ENCODE peak calls at places on chromosomes 3 and 15, in seven cellular contexts. One of them, this sample, is unnamed.

GRCh38 chr3:139388961-139389551 is 391 bp downstream of the COPB2 start:
- DNase-seq in GM23248: peak
- DNase-seq in dorsolateral prefrontal cortex: peak
- DNase-seq in heart left ventricle: no peak
- DNase-seq in body of pancreas: no peak
- DNase-seq in cardiac muscle cell: peak
- DNase-seq in CD4-positive, alpha-beta memory T cell: peak
- DNase-seq in this sample: no peak

GRCh38 chr3:175404667-175405066 is 545.5 kb downstream of the NAALADL2 start:
- DNase-seq in CD4-positive, alpha-beta memory T cell: no peak
- DNase-seq in GM23248: no peak
- DNase-seq in heart left ventricle: no peak
- DNase-seq in dorsolateral prefrontal cortex: no peak
- DNase-seq in body of pancreas: no peak
- DNase-seq in cardiac muscle cell: peak
- DNase-seq in this sample: no peak

GRCh38 chr3:161266731-161267150 is 45.6 kb downstream of the NMD3 start:
- DNase-seq in body of pancreas: no peak
- DNase-seq in cardiac muscle cell: peak
- DNase-seq in heart left ventricle: no peak
- DNase-seq in GM23248: peak
- DNase-seq in dorsolateral prefrontal cortex: no peak
- DNase-seq in CD4-positive, alpha-beta memory T cell: no peak
- DNase-seq in this sample: no peak

GRCh38 chr15:91975241-91975978 is 121.9 kb downstream of the SLCO3A1 start:
- DNase-seq in GM23248: peak
- DNase-seq in dorsolateral prefrontal cortex: no peak
- DNase-seq in body of pancreas: no peak
- DNase-seq in cardiac muscle cell: no peak
- DNase-seq in CD4-positive, alpha-beta memory T cell: no peak
- DNase-seq in heart left ventricle: no peak
- DNase-seq in this sample: no peak

GRCh38 chr3:16059700-16060357 is 114.7 kb upstream of the GALNT15 start:
- DNase-seq in CD4-positive, alpha-beta memory T cell: no peak
- DNase-seq in heart left ventricle: no peak
- DNase-seq in cardiac muscle cell: no peak
- DNase-seq in dorsolateral prefrontal cortex: no peak
- DNase-seq in body of pancreas: no peak
- DNase-seq in GM23248: no peak
- DNase-seq in this sample: no peak

GRCh38 chr3:196537319-196537984 is 22.3 kb upstream of the SMCO1 start:
- DNase-seq in heart left ventricle: no peak
- DNase-seq in CD4-positive, alpha-beta memory T cell: peak
- DNase-seq in dorsolateral prefrontal cortex: no peak
- DNase-seq in GM23248: peak
- DNase-seq in body of pancreas: peak
- DNase-seq in cardiac muscle cell: no peak
- DNase-seq in this sample: no peak

GRCh38 chr3:5739299-5739935 is 551.9 kb downstream of the EDEM1 start:
- DNase-seq in heart left ventricle: no peak
- DNase-seq in CD4-positive, alpha-beta memory T cell: no peak
- DNase-seq in cardiac muscle cell: no peak
- DNase-seq in body of pancreas: no peak
- DNase-seq in dorsolateral prefrontal cortex: no peak
- DNase-seq in GM23248: no peak
- DNase-seq in this sample: no peak

GRCh38 chr3:119630562-119631329 is 29.6 kb downstream of the POPDC2 start:
- DNase-seq in heart left ventricle: no peak
- DNase-seq in GM23248: peak
- DNase-seq in cardiac muscle cell: peak
- DNase-seq in CD4-positive, alpha-beta memory T cell: no peak
- DNase-seq in dorsolateral prefrontal cortex: no peak
- DNase-seq in body of pancreas: peak
- DNase-seq in this sample: no peak

GRCh38 chr15:72306211-72306785 is 13.7 kb downstream of the CELF6 start:
- DNase-seq in cardiac muscle cell: peak
- DNase-seq in body of pancreas: peak
- DNase-seq in GM23248: peak
- DNase-seq in heart left ventricle: no peak
- DNase-seq in CD4-positive, alpha-beta memory T cell: peak
- DNase-seq in dorsolateral prefrontal cortex: peak
- DNase-seq in this sample: peak

GRCh38 chr15:61030451-61030850 is 198.7 kb downstream of the RORA start:
- DNase-seq in heart left ventricle: no peak
- DNase-seq in GM23248: peak
- DNase-seq in cardiac muscle cell: no peak
- DNase-seq in CD4-positive, alpha-beta memory T cell: no peak
- DNase-seq in dorsolateral prefrontal cortex: no peak
- DNase-seq in body of pancreas: no peak
- DNase-seq in this sample: no peak

GRCh38 chr3:30659270-30660127 is 53.1 kb downstream of the TGFBR2 start:
- DNase-seq in CD4-positive, alpha-beta memory T cell: no peak
- DNase-seq in body of pancreas: no peak
- DNase-seq in cardiac muscle cell: peak
- DNase-seq in GM23248: peak
- DNase-seq in dorsolateral prefrontal cortex: no peak
- DNase-seq in heart left ventricle: no peak
- DNase-seq in this sample: no peak

GRCh38 chr3:127456471-127457093 is 134.0 kb downstream of the TPRA1 start:
- DNase-seq in heart left ventricle: no peak
- DNase-seq in GM23248: peak
- DNase-seq in CD4-positive, alpha-beta memory T cell: no peak
- DNase-seq in cardiac muscle cell: peak
- DNase-seq in dorsolateral prefrontal cortex: peak
- DNase-seq in body of pancreas: peak
- DNase-seq in this sample: no peak

GRCh38 chr3:29585368-29585767 is 304.5 kb downstream of the RBMS3 start:
- DNase-seq in CD4-positive, alpha-beta memory T cell: no peak
- DNase-seq in dorsolateral prefrontal cortex: no peak
- DNase-seq in GM23248: no peak
- DNase-seq in cardiac muscle cell: no peak
- DNase-seq in body of pancreas: no peak
- DNase-seq in heart left ventricle: no peak
- DNase-seq in this sample: no peak

GRCh38 chr3:51681453-51681852 is 10.4 kb downstream of the TEX264 start:
- DNase-seq in CD4-positive, alpha-beta memory T cell: peak
- DNase-seq in GM23248: peak
- DNase-seq in dorsolateral prefrontal cortex: no peak
- DNase-seq in body of pancreas: peak
- DNase-seq in cardiac muscle cell: peak
- DNase-seq in heart left ventricle: no peak
- DNase-seq in this sample: peak

GRCh38 chr3:57164217-57164605 is 942 bp downstream of the IL17RD start:
- DNase-seq in dorsolateral prefrontal cortex: peak
- DNase-seq in CD4-positive, alpha-beta memory T cell: no peak
- DNase-seq in cardiac muscle cell: peak
- DNase-seq in GM23248: peak
- DNase-seq in heart left ventricle: peak
- DNase-seq in body of pancreas: no peak
- DNase-seq in this sample: peak

GRCh38 chr3:169241928-169242751 is 421.4 kb downstream of the MECOM start:
- DNase-seq in cardiac muscle cell: peak
- DNase-seq in dorsolateral prefrontal cortex: no peak
- DNase-seq in heart left ventricle: peak
- DNase-seq in body of pancreas: peak
- DNase-seq in GM23248: peak
- DNase-seq in CD4-positive, alpha-beta memory T cell: no peak
- DNase-seq in this sample: peak

GRCh38 chr3:24521306-24522154 is 26.9 kb upstream of the THRB start:
- DNase-seq in GM23248: peak
- DNase-seq in heart left ventricle: peak
- DNase-seq in CD4-positive, alpha-beta memory T cell: no peak
- DNase-seq in body of pancreas: peak
- DNase-seq in dorsolateral prefrontal cortex: peak
- DNase-seq in cardiac muscle cell: peak
- DNase-seq in this sample: peak

GRCh38 chr15:70954176-70954575 is 61.5 kb downstream of the LRRC49 start:
- DNase-seq in CD4-positive, alpha-beta memory T cell: no peak
- DNase-seq in body of pancreas: no peak
- DNase-seq in dorsolateral prefrontal cortex: no peak
- DNase-seq in heart left ventricle: no peak
- DNase-seq in GM23248: no peak
- DNase-seq in cardiac muscle cell: no peak
- DNase-seq in this sample: no peak

GRCh38 chr15:70763120-70763949 is at the start of gene UACA:
- DNase-seq in CD4-positive, alpha-beta memory T cell: peak
- DNase-seq in GM23248: peak
- DNase-seq in dorsolateral prefrontal cortex: peak
- DNase-seq in heart left ventricle: peak
- DNase-seq in cardiac muscle cell: peak
- DNase-seq in body of pancreas: peak
- DNase-seq in this sample: peak

GRCh38 chr15:98684995-98685525 is 36.7 kb downstream of the IGF1R start:
- DNase-seq in heart left ventricle: no peak
- DNase-seq in GM23248: peak
- DNase-seq in dorsolateral prefrontal cortex: no peak
- DNase-seq in cardiac muscle cell: no peak
- DNase-seq in CD4-positive, alpha-beta memory T cell: no peak
- DNase-seq in body of pancreas: no peak
- DNase-seq in this sample: no peak

GRCh38 chr15:99447497-99448371 is 118.0 kb upstream of the MEF2A start:
- DNase-seq in CD4-positive, alpha-beta memory T cell: no peak
- DNase-seq in body of pancreas: no peak
- DNase-seq in dorsolateral prefrontal cortex: no peak
- DNase-seq in heart left ventricle: peak
- DNase-seq in GM23248: no peak
- DNase-seq in cardiac muscle cell: peak
- DNase-seq in this sample: peak

GRCh38 chr15:69529141-69529540 is 76.5 kb downstream of the RPLP1 start:
- DNase-seq in dorsolateral prefrontal cortex: no peak
- DNase-seq in cardiac muscle cell: no peak
- DNase-seq in GM23248: no peak
- DNase-seq in body of pancreas: no peak
- DNase-seq in CD4-positive, alpha-beta memory T cell: no peak
- DNase-seq in heart left ventricle: no peak
- DNase-seq in this sample: no peak

GRCh38 chr3:37898424-37898823 is 36.7 kb downstream of the CTDSPL start:
- DNase-seq in CD4-positive, alpha-beta memory T cell: no peak
- DNase-seq in dorsolateral prefrontal cortex: no peak
- DNase-seq in body of pancreas: no peak
- DNase-seq in heart left ventricle: no peak
- DNase-seq in GM23248: no peak
- DNase-seq in cardiac muscle cell: no peak
- DNase-seq in this sample: no peak

GRCh38 chr3:141830508-141830907 is 45.9 kb upstream of the ATP1B3 start:
- DNase-seq in cardiac muscle cell: peak
- DNase-seq in body of pancreas: no peak
- DNase-seq in CD4-positive, alpha-beta memory T cell: no peak
- DNase-seq in dorsolateral prefrontal cortex: no peak
- DNase-seq in GM23248: no peak
- DNase-seq in heart left ventricle: no peak
- DNase-seq in this sample: no peak

GRCh38 chr3:138042043-138042442 is 32.1 kb downstream of the CLDN18 start:
- DNase-seq in CD4-positive, alpha-beta memory T cell: no peak
- DNase-seq in heart left ventricle: no peak
- DNase-seq in dorsolateral prefrontal cortex: no peak
- DNase-seq in body of pancreas: no peak
- DNase-seq in GM23248: peak
- DNase-seq in cardiac muscle cell: peak
- DNase-seq in this sample: no peak

GRCh38 chr15:63805993-63806980 is 27.5 kb downstream of the HERC1 start:
- DNase-seq in cardiac muscle cell: no peak
- DNase-seq in heart left ventricle: no peak
- DNase-seq in body of pancreas: no peak
- DNase-seq in GM23248: no peak
- DNase-seq in dorsolateral prefrontal cortex: no peak
- DNase-seq in CD4-positive, alpha-beta memory T cell: no peak
- DNase-seq in this sample: no peak

GRCh38 chr15:45150997-45151396 is 21.2 kb downstream of the DUOX1 start:
- DNase-seq in heart left ventricle: no peak
- DNase-seq in dorsolateral prefrontal cortex: no peak
- DNase-seq in GM23248: no peak
- DNase-seq in CD4-positive, alpha-beta memory T cell: no peak
- DNase-seq in cardiac muscle cell: no peak
- DNase-seq in body of pancreas: no peak
- DNase-seq in this sample: no peak
- H3K4me3 ChIP-seq in heart left ventricle: no peak
- H3K4me3 ChIP-seq in dorsolateral prefrontal cortex: no peak
- H3K4me3 ChIP-seq in GM23248: no peak
- H3K4me3 ChIP-seq in CD4-positive, alpha-beta memory T cell: no peak
- H3K4me3 ChIP-seq in cardiac muscle cell: no peak
- H3K4me3 ChIP-seq in body of pancreas: no peak
- H3K4me3 ChIP-seq in this sample: no peak

GRCh38 chr3:34183114-34183513 is 384.7 kb downstream of the PDCD6IP start:
- DNase-seq in dorsolateral prefrontal cortex: no peak
- DNase-seq in heart left ventricle: no peak
- DNase-seq in body of pancreas: no peak
- DNase-seq in CD4-positive, alpha-beta memory T cell: no peak
- DNase-seq in cardiac muscle cell: no peak
- DNase-seq in GM23248: no peak
- DNase-seq in this sample: no peak
- H3K27ac ChIP-seq in dorsolateral prefrontal cortex: no peak
- H3K27ac ChIP-seq in heart left ventricle: no peak
- H3K27ac ChIP-seq in body of pancreas: no peak
- H3K27ac ChIP-seq in CD4-positive, alpha-beta memory T cell: no peak
- H3K27ac ChIP-seq in cardiac muscle cell: no peak
- H3K27ac ChIP-seq in GM23248: no peak
- H3K27ac ChIP-seq in this sample: no peak

DNA sequence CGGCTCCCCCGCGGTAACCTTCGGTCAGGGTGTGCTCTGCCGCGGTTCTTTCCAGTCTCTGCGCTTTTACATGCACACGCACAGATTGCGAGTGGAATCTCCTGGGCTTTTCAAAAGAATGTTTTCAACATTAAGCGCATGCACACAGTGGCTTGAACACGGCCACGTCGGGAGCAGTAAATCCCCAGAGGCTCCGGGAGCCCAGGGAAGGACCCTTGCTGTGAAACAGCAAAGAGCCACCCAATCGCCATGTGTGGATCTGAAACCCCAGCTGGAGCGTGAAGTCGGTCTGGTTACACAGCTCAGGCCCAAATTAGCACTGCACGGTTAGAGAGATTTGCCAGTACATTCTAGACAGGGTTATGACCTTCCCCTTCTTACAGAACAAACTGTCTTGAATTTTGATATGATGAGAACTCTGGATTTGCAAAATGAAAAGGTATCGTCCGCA is 869 bp upstream of the RGMA start:
- DNase-seq in cardiac muscle cell: no peak
- DNase-seq in body of pancreas: peak
- DNase-seq in CD4-positive, alpha-beta memory T cell: no peak
- DNase-seq in dorsolateral prefrontal cortex: no peak
- DNase-seq in heart left ventricle: peak
- DNase-seq in GM23248: no peak
- DNase-seq in this sample: peak
- H3K4me3 ChIP-seq in cardiac muscle cell: no peak
- H3K4me3 ChIP-seq in body of pancreas: no peak
- H3K4me3 ChIP-seq in CD4-positive, alpha-beta memory T cell: no peak
- H3K4me3 ChIP-seq in dorsolateral prefrontal cortex: peak
- H3K4me3 ChIP-seq in heart left ventricle: peak
- H3K4me3 ChIP-seq in GM23248: no peak
- H3K4me3 ChIP-seq in this sample: peak

DNA sequence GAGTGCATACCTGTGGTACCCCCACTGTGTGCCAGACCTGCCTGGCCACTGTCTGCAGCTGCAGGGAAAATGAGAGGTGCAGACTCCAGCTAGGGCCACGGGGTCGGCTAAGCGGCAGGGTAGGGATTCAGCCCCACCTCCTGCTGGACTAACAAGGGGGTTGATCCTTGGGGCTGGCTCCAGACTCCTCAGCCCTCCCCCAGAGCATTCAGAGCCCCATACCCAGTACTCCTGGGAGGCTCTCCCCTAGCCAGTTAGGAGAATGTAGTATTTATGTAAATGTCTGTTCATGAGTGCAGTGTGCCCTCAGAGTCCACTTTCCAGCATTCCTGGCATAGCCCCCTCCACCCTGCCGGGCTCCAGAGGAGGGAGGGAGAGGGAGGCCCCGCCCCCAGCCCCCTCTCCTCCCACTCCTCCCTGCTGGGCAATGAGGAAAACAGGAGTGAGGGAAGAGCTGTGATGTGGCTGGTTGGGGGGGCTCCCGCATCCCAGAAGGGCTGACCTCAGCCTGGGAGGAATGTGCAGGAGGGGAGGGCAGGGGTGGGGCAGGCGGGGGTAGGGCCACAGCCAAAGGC is 4.5 kb upstream of the SEMA3B start:
- DNase-seq in heart left ventricle: peak
- DNase-seq in CD4-positive, alpha-beta memory T cell: no peak
- DNase-seq in cardiac muscle cell: peak
- DNase-seq in GM23248: peak
- DNase-seq in dorsolateral prefrontal cortex: peak
- DNase-seq in body of pancreas: peak
- DNase-seq in this sample: peak
- H3K27ac ChIP-seq in heart left ventricle: peak
- H3K27ac ChIP-seq in CD4-positive, alpha-beta memory T cell: no peak
- H3K27ac ChIP-seq in cardiac muscle cell: peak
- H3K27ac ChIP-seq in GM23248: peak
- H3K27ac ChIP-seq in dorsolateral prefrontal cortex: peak
- H3K27ac ChIP-seq in body of pancreas: peak
- H3K27ac ChIP-seq in this sample: peak

This sample was measured in right cardiac atrium.